ENCODE peak calls at places on chromosomes 6 and 20, in five cellular contexts. One of them, this sample, is unnamed.

GRCh38 chr6:169016758-169017157 is 236.9 kb downstream of the THBS2 start:
- DNase-seq in neuronal stem cell: no peak
- DNase-seq in IMR-90: no peak
- DNase-seq in H1: no peak
- DNase-seq in trophoblast cell: no peak
- DNase-seq in this sample: no peak

GRCh38 chr6:165227644-165228329 is 81.6 kb downstream of the C6orf118 start:
- DNase-seq in neuronal stem cell: no peak
- DNase-seq in IMR-90: no peak
- DNase-seq in H1: no peak
- DNase-seq in trophoblast cell: peak; percentile 24
- DNase-seq in this sample: no peak

GRCh38 chr6:26224940-26225847 is 138.0 kb downstream of the HFE start:
- DNase-seq in neuronal stem cell: peak; percentile 85
- DNase-seq in IMR-90: peak; percentile 97
- DNase-seq in H1: peak; percentile 69
- DNase-seq in trophoblast cell: peak; percentile 84
- DNase-seq in this sample: peak; percentile 97

GRCh38 chr20:31652917-31653385 is 15.2 kb downstream of the COX4I2 start:
- DNase-seq in neuronal stem cell: no peak
- DNase-seq in IMR-90: peak; percentile 43
- DNase-seq in H1: no peak
- DNase-seq in trophoblast cell: no peak
- DNase-seq in this sample: no peak

GRCh38 chr6:4693566-4693965 is 82.6 kb upstream of the CDYL start:
- DNase-seq in neuronal stem cell: no peak
- DNase-seq in IMR-90: no peak
- DNase-seq in H1: no peak
- DNase-seq in trophoblast cell: no peak
- DNase-seq in this sample: no peak

GRCh38 chr6:6486595-6486994 is 101.9 kb upstream of the LY86 start:
- DNase-seq in neuronal stem cell: no peak
- DNase-seq in IMR-90: no peak
- DNase-seq in H1: no peak
- DNase-seq in trophoblast cell: no peak
- DNase-seq in this sample: peak; percentile 41

GRCh38 chr20:38805958-38806854 is 709 bp downstream of the PPP1R16B start:
- DNase-seq in neuronal stem cell: no peak
- DNase-seq in IMR-90: no peak
- DNase-seq in H1: peak; percentile 74
- DNase-seq in trophoblast cell: no peak
- DNase-seq in this sample: no peak

GRCh38 chr6:11423667-11424066 is 113.9 kb upstream of the TMEM170B start:
- DNase-seq in neuronal stem cell: no peak
- DNase-seq in IMR-90: no peak
- DNase-seq in H1: no peak
- DNase-seq in trophoblast cell: peak; percentile 89
- DNase-seq in this sample: no peak

GRCh38 chr20:41608606-41609005 is 9.6 kb downstream of the CHD6 start:
- DNase-seq in neuronal stem cell: no peak
- DNase-seq in IMR-90: no peak
- DNase-seq in H1: no peak
- DNase-seq in trophoblast cell: no peak
- DNase-seq in this sample: no peak

GRCh38 chr6:45423111-45423900 is 45.6 kb upstream of the SUPT3H start:
- DNase-seq in neuronal stem cell: peak; percentile 43
- DNase-seq in IMR-90: no peak
- DNase-seq in H1: peak; percentile 84
- DNase-seq in trophoblast cell: no peak
- DNase-seq in this sample: peak; percentile 43

GRCh38 chr6:3518356-3518841 is 61.5 kb upstream of the SLC22A23 start:
- DNase-seq in neuronal stem cell: no peak
- DNase-seq in IMR-90: peak; percentile 73
- DNase-seq in H1: no peak
- DNase-seq in trophoblast cell: peak; percentile 97
- DNase-seq in this sample: peak; percentile 76

GRCh38 chr6:18488526-18489270 is 101.5 kb downstream of the RNF144B start:
- DNase-seq in neuronal stem cell: no peak
- DNase-seq in IMR-90: peak; percentile 57
- DNase-seq in H1: no peak
- DNase-seq in trophoblast cell: peak; percentile 33
- DNase-seq in this sample: no peak

GRCh38 chr6:134720353-134721094 is 229.4 kb downstream of the ALDH8A1 start:
- DNase-seq in neuronal stem cell: no peak
- DNase-seq in IMR-90: no peak
- DNase-seq in H1: no peak
- DNase-seq in trophoblast cell: peak; percentile 9
- DNase-seq in this sample: no peak

GRCh38 chr20:13567663-13568062 is 71.1 kb downstream of the TASP1 start:
- DNase-seq in neuronal stem cell: no peak
- DNase-seq in IMR-90: no peak
- DNase-seq in H1: no peak
- DNase-seq in trophoblast cell: no peak
- DNase-seq in this sample: no peak

GRCh38 chr6:24666097-24666615 is 543 bp downstream of the TDP2 start:
- DNase-seq in neuronal stem cell: peak; percentile 24
- DNase-seq in IMR-90: peak; percentile 35
- DNase-seq in H1: no peak
- DNase-seq in trophoblast cell: peak; percentile 53
- DNase-seq in this sample: peak; percentile 54

GRCh38 chr20:38730167-38730988 is 6.1 kb downstream of the SLC32A1 start:
- DNase-seq in neuronal stem cell: no peak
- DNase-seq in IMR-90: no peak
- DNase-seq in H1: peak; percentile 57
- DNase-seq in trophoblast cell: no peak
- DNase-seq in this sample: no peak

GRCh38 chr6:33772114-33772830 is 16.7 kb downstream of the LEMD2 start:
- DNase-seq in neuronal stem cell: no peak
- DNase-seq in IMR-90: peak; percentile 30
- DNase-seq in H1: no peak
- DNase-seq in trophoblast cell: peak; percentile 42
- DNase-seq in this sample: peak; percentile 74

GRCh38 chr6:166936079-166936787 is 20.1 kb downstream of the RNASET2 start:
- DNase-seq in neuronal stem cell: no peak
- DNase-seq in IMR-90: no peak
- DNase-seq in H1: no peak
- DNase-seq in trophoblast cell: no peak
- DNase-seq in this sample: no peak

GRCh38 chr6:84193140-84193708 is 34.2 kb downstream of the CEP162 start:
- DNase-seq in neuronal stem cell: no peak
- DNase-seq in IMR-90: peak; percentile 83
- DNase-seq in H1: no peak
- DNase-seq in trophoblast cell: no peak
- DNase-seq in this sample: peak; percentile 15

GRCh38 chr20:38766071-38766470 is 17.8 kb downstream of the ACTR5 start:
- DNase-seq in neuronal stem cell: no peak
- DNase-seq in IMR-90: no peak
- DNase-seq in H1: no peak
- DNase-seq in trophoblast cell: no peak
- DNase-seq in this sample: no peak

GRCh38 chr20:3766832-3767433 is 620 bp downstream of the ADISSP start:
- DNase-seq in neuronal stem cell: no peak
- DNase-seq in IMR-90: no peak
- DNase-seq in H1: no peak
- DNase-seq in trophoblast cell: peak; percentile 25
- DNase-seq in this sample: peak; percentile 12

GRCh38 chr20:56429941-56430340 is 17.9 kb downstream of the CASS4 start:
- DNase-seq in neuronal stem cell: no peak
- DNase-seq in IMR-90: no peak
- DNase-seq in H1: no peak
- DNase-seq in trophoblast cell: no peak
- DNase-seq in this sample: no peak

GRCh38 chr6:87146363-87146762 is 9.0 kb upstream of the ZNF292 start:
- DNase-seq in neuronal stem cell: no peak
- DNase-seq in IMR-90: no peak
- DNase-seq in H1: no peak
- DNase-seq in trophoblast cell: no peak
- DNase-seq in this sample: no peak

GRCh38 chr6:12348530-12349511 is 58.7 kb downstream of the EDN1 start:
- DNase-seq in neuronal stem cell: no peak
- DNase-seq in IMR-90: peak; percentile 82
- DNase-seq in H1: no peak
- DNase-seq in trophoblast cell: peak; percentile 64
- DNase-seq in this sample: peak; percentile 81

GRCh38 chr6:14335071-14335470 is 217.5 kb downstream of the CD83 start:
- DNase-seq in neuronal stem cell: no peak
- DNase-seq in IMR-90: no peak
- DNase-seq in H1: no peak
- DNase-seq in trophoblast cell: no peak
- DNase-seq in this sample: no peak

GRCh38 chr6:11370191-11371018 is 137.9 kb upstream of the NEDD9 start:
- DNase-seq in neuronal stem cell: no peak
- DNase-seq in IMR-90: no peak
- DNase-seq in H1: no peak
- DNase-seq in trophoblast cell: no peak
- DNase-seq in this sample: no peak

GRCh38 chr20:21390768-21391167 is 6.6 kb downstream of the NKX2-4 start:
- DNase-seq in neuronal stem cell: no peak
- DNase-seq in IMR-90: no peak
- DNase-seq in H1: no peak
- DNase-seq in trophoblast cell: no peak
- DNase-seq in this sample: no peak

GRCh38 chr6:130671119-130672104 is 155.8 kb upstream of the SMLR1 start:
- DNase-seq in neuronal stem cell: no peak
- DNase-seq in IMR-90: peak; percentile 15
- DNase-seq in H1: no peak
- DNase-seq in trophoblast cell: no peak
- DNase-seq in this sample: no peak

GRCh38 chr20:30963591-30963990 is 293.9 kb upstream of the DEFB115 start:
- DNase-seq in neuronal stem cell: no peak
- DNase-seq in IMR-90: no peak
- DNase-seq in H1: no peak
- DNase-seq in trophoblast cell: no peak
- DNase-seq in this sample: no peak

GRCh38 chr6:17622144-17622543 is 22.0 kb downstream of the FAM8A1 start:
- DNase-seq in neuronal stem cell: no peak
- DNase-seq in IMR-90: no peak
- DNase-seq in H1: no peak
- DNase-seq in trophoblast cell: no peak
- DNase-seq in this sample: no peak

GRCh38 chr6:111585241-111585968 is 20.3 kb downstream of the TRAF3IP2 start:
- DNase-seq in neuronal stem cell: no peak
- DNase-seq in IMR-90: peak; percentile 75
- DNase-seq in H1: no peak
- DNase-seq in trophoblast cell: peak; percentile 69
- DNase-seq in this sample: peak; percentile 76
- H3K14ac ChIP-seq in neuronal stem cell: no peak overlapping the region
- H3K14ac ChIP-seq in IMR-90: peak overlapping the region; percentile 97
- H3K14ac ChIP-seq in H1: no peak overlapping the region
- H3K14ac ChIP-seq in trophoblast cell: no peak overlapping the region
- H3K14ac ChIP-seq in this sample: no peak overlapping the region

GRCh38 chr20:32682508-32682987 is 8.8 kb upstream of the C20orf203 start:
- DNase-seq in neuronal stem cell: no peak
- DNase-seq in IMR-90: no peak
- DNase-seq in H1: no peak
- DNase-seq in trophoblast cell: peak; percentile 98
- DNase-seq in this sample: no peak

GRCh38 chr20:32685541-32686529 is 12.1 kb upstream of the C20orf203 start:
- DNase-seq in neuronal stem cell: no peak
- DNase-seq in IMR-90: peak; percentile 93
- DNase-seq in H1: no peak
- DNase-seq in trophoblast cell: peak; percentile 45
- DNase-seq in this sample: peak; percentile 87

GRCh38 chr20:32678948-32679347 is 5.2 kb upstream of the C20orf203 start:
- DNase-seq in neuronal stem cell: no peak
- DNase-seq in IMR-90: peak; percentile 17
- DNase-seq in H1: no peak
- DNase-seq in trophoblast cell: no peak
- DNase-seq in this sample: no peak

GRCh38 chr20:32681175-32682084 is 7.7 kb upstream of the C20orf203 start:
- DNase-seq in neuronal stem cell: no peak
- DNase-seq in IMR-90: peak; percentile 17
- DNase-seq in H1: peak; percentile 67
- DNase-seq in trophoblast cell: peak; percentile 59
- DNase-seq in this sample: peak; percentile 58

DNA sequence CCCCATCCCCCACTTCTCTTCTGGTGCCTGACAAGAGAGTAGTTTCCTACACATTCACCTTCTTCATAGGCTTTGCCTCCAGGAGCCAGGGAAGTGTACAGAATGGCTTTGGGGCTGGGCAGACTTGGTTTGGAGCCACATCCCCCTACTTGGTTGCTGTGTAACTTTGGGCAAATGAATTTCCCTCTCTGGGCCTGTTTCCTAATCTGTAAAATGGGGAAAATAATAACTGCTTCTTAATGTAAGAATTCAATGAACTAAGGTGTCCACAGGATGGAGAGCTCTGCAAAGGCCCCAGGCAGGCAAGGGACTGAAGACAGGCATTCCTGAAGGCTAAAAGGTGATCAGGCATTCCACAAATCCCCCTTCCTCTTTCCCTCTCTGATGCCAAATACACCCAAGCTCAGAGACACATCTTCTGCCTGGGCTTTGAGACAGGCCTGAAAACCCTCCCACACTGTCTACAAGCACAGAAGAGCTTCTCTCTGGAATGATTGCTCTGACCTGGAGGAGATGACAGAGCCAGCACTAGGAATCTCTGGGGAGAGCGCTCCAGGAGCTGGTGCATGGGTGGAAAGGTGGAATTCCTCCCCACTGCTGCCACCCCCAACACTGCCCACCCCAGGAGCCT is 6.9 kb upstream of the C20orf203 start:
- DNase-seq in neuronal stem cell: no peak
- DNase-seq in IMR-90: no peak
- DNase-seq in H1: no peak
- DNase-seq in trophoblast cell: no peak
- DNase-seq in this sample: peak; percentile 24
- H4K8ac ChIP-seq in neuronal stem cell: no peak overlapping the region
- H4K8ac ChIP-seq in IMR-90: no peak overlapping the region
- H4K8ac ChIP-seq in H1: no peak overlapping the region
- H4K8ac ChIP-seq in trophoblast cell: no peak overlapping the region
- H4K8ac ChIP-seq in this sample: peak overlapping the region; percentile 66

DNA sequence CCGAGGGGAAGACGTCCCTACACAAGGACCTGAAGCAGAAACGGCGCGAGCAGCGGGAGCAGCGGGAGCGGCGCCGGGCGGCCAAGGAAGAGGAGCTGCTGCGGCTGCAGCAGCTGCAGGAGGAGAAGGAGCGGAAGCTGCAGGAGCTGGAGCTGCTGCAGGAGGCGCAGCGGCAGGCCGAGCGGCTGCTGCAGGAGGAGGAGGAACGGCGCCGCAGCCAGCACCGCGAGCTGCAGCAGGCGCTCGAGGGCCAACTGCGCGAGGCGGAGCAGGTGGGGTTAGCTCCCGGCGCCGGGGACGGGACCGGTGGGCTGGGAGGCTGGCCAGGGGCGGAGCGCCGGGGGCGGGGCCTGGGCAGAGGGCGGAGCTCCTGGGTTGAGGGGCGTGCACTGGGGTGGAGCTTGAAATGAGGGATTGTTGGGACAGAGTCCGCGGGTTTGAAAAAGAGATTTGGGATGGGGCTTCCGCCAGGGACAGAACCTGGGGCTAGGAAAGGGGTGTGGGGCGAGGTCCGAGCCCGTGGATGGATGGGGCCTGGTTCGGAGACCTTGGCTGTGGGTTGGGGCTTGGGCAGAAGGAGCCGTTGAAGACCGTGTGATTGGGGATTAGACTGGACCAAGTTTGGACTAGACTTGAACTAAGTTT is 20.7 kb downstream of the DEF6 start:
- DNase-seq in neuronal stem cell: peak; percentile 90
- DNase-seq in IMR-90: peak; percentile 72
- DNase-seq in H1: peak; percentile 100
- DNase-seq in trophoblast cell: peak; percentile 88
- DNase-seq in this sample: peak; percentile 79
- H3K4me3 ChIP-seq in neuronal stem cell: peak overlapping the region; percentile 76
- H3K4me3 ChIP-seq in IMR-90: peak overlapping the region; percentile 35
- H3K4me3 ChIP-seq in H1: peak overlapping the region; percentile 62
- H3K4me3 ChIP-seq in trophoblast cell: peak overlapping the region; percentile 62
- H3K4me3 ChIP-seq in this sample: peak overlapping the region; percentile 83

GRCh38 chr20:10793741-10794140 is 119.9 kb upstream of the JAG1 start:
- DNase-seq in neuronal stem cell: no peak
- DNase-seq in IMR-90: no peak
- DNase-seq in H1: peak; percentile 58
- DNase-seq in trophoblast cell: no peak
- DNase-seq in this sample: no peak
- H3K14ac ChIP-seq in neuronal stem cell: no peak overlapping the region
- H3K14ac ChIP-seq in IMR-90: no peak overlapping the region
- H3K14ac ChIP-seq in H1: no peak overlapping the region
- H3K14ac ChIP-seq in trophoblast cell: no peak overlapping the region
- H3K14ac ChIP-seq in this sample: no peak overlapping the region